ENCODE peak calls at places on chromosomes 11 and 22, in seven cellular contexts. B is neural progenitor cell; D is CD4-positive, alpha-beta T cell; W is CD4-positive, alpha-beta memory T cell; S is prostate gland; V is H1; X is sigmoid colon. K is an unnamed sample.

GRCh38 chr22:49046000-49046545 is 781.6 kb downstream of the BRD1 start:
- DNase-seq in B (no peak), D (no peak), W (no peak), S (no peak), V (no peak), X (no peak), K (no peak)

GRCh38 chr11:96082002-96082899 is 158.3 kb upstream of the MTMR2 start:
- DNase-seq in B (no peak), D (no peak), W (no peak), S (no peak), V (no peak), X (no peak), K (no peak)

GRCh38 chr11:47551086-47551485 is 1.8 kb downstream of the CELF1 start:
- DNase-seq in B (peak), D (no peak), W (no peak), S (no peak), V (no peak), X (no peak), K (no peak)

GRCh38 chr22:26170795-26171194 is 1.5 kb downstream of the SEZ6L start:
- DNase-seq in B (peak), D (no peak), W (no peak), S (no peak), V (no peak), X (no peak), K (peak)

GRCh38 chr11:47768090-47768620 is 1.0 kb upstream of the FNBP4 start:
- DNase-seq in B (peak), D (no peak), W (no peak), S (peak), V (no peak), X (peak), K (no peak)

GRCh38 chr22:36081023-36081431 is 52.4 kb upstream of the RBFOX2 start:
- DNase-seq in B (no peak), D (no peak), W (no peak), S (no peak), V (no peak), X (peak), K (no peak)

GRCh38 chr11:90243534-90243933 is 20.7 kb upstream of the CHORDC1 start:
- DNase-seq in B (no peak), D (no peak), W (no peak), S (no peak), V (no peak), X (no peak), K (no peak)

GRCh38 chr11:59647245-59647965 is 21.4 kb downstream of the PATL1 start:
- DNase-seq in B (no peak), D (no peak), W (no peak), S (no peak), V (no peak), X (no peak), K (no peak)

GRCh38 chr11:103633037-103633788 is 403.2 kb upstream of the DDI1 start:
- DNase-seq in B (no peak), D (no peak), W (no peak), S (no peak), V (no peak), X (no peak), K (no peak)

GRCh38 chr22:24330636-24331035 is 60.0 kb downstream of the SPECC1L start:
- DNase-seq in B (no peak), D (no peak), W (no peak), S (no peak), V (no peak), X (no peak), K (no peak)

GRCh38 chr11:27460571-27460970 is 12.0 kb downstream of the LGR4 start:
- DNase-seq in B (no peak), D (no peak), W (no peak), S (no peak), V (no peak), X (no peak), K (no peak)

GRCh38 chr11:71251761-71252433 is 480 bp downstream of the SHANK2 start:
- DNase-seq in B (peak), D (no peak), W (no peak), S (peak), V (no peak), X (no peak), K (no peak)

GRCh38 chr11:119166368-119167076 is 2.0 kb upstream of the NLRX1 start:
- DNase-seq in B (no peak), D (no peak), W (no peak), S (no peak), V (no peak), X (no peak), K (no peak)

GRCh38 chr11:2233693-2234455 is 36.5 kb downstream of the ASCL2 start:
- DNase-seq in B (no peak), D (no peak), W (no peak), S (no peak), V (no peak), X (peak), K (no peak)

GRCh38 chr11:94111660-94112059 is 17.0 kb upstream of the PANX1 start:
- DNase-seq in B (no peak), D (no peak), W (no peak), S (no peak), V (no peak), X (peak), K (no peak)

GRCh38 chr22:30922151-30922611 is 46.4 kb downstream of the MORC2 start:
- DNase-seq in B (peak), D (peak), W (peak), S (peak), V (no peak), X (peak), K (no peak)

GRCh38 chr11:44421090-44421675 is 111.2 kb upstream of the ALX4 start:
- DNase-seq in B (peak), D (no peak), W (no peak), S (no peak), V (no peak), X (no peak), K (no peak)

GRCh38 chr22:43044402-43044801 is 29.5 kb upstream of the PACSIN2 start:
- DNase-seq in B (no peak), D (no peak), W (no peak), S (no peak), V (no peak), X (no peak), K (no peak)

GRCh38 chr11:100730266-100730665 is 43.2 kb downstream of the ARHGAP42 start:
- DNase-seq in B (no peak), D (no peak), W (no peak), S (no peak), V (no peak), X (no peak), K (no peak)

GRCh38 chr11:43925932-43926505 is 16.4 kb upstream of the C11orf96 start:
- DNase-seq in B (no peak), D (no peak), W (no peak), S (no peak), V (no peak), X (no peak), K (no peak)

GRCh38 chr11:64080390-64080789 is 44.7 kb downstream of the FLRT1 start:
- DNase-seq in B (no peak), D (no peak), W (no peak), S (no peak), V (no peak), X (no peak), K (no peak)

GRCh38 chr22:39298194-39298987 is 21.0 kb downstream of the RPL3 start:
- DNase-seq in B (no peak), D (no peak), W (no peak), S (no peak), V (no peak), X (no peak), K (no peak)

GRCh38 chr11:68354181-68354872 is 41.9 kb downstream of the LRP5 start:
- DNase-seq in B (no peak), D (no peak), W (no peak), S (peak), V (no peak), X (peak), K (peak)

GRCh38 chr11:32297629-32298028 is 137.7 kb downstream of the WT1 start:
- DNase-seq in B (peak), D (no peak), W (no peak), S (peak), V (no peak), X (no peak), K (no peak)

GRCh38 chr11:1161410-1162152 is 3.8 kb downstream of the MUC5AC start:
- DNase-seq in B (no peak), D (peak), W (no peak), S (no peak), V (no peak), X (peak), K (no peak)

GRCh38 chr22:31800065-31800464 is 46.2 kb downstream of the DEPDC5 start:
- DNase-seq in B (no peak), D (no peak), W (no peak), S (no peak), V (no peak), X (no peak), K (no peak)

GRCh38 chr11:66131937-66132632 is 62.0 kb downstream of the PACS1 start:
- DNase-seq in B (no peak), D (no peak), W (no peak), S (no peak), V (no peak), X (no peak), K (no peak)

GRCh38 chr11:65580031-65580692 is 4.3 kb downstream of the EHBP1L1 start:
- DNase-seq in B (no peak), D (no peak), W (no peak), S (no peak), V (no peak), X (no peak), K (no peak)

GRCh38 chr11:63993983-63994382 is 7.7 kb downstream of the OTUB1 start:
- DNase-seq in B (no peak), D (no peak), W (no peak), S (no peak), V (no peak), X (no peak), K (no peak)

GRCh38 chr11:13461291-13461690 is 1.7 kb downstream of the BTBD10 start:
- DNase-seq in B (no peak), D (no peak), W (no peak), S (no peak), V (no peak), X (no peak), K (no peak)
- H3K27ac ChIP-seq in B (no peak), D (no peak), W (no peak), S (no peak), V (no peak), X (no peak), K (no peak)

GRCh38 chr11:127649958-127650357 is 649.4 kb upstream of the KIRREL3 start:
- DNase-seq in B (no peak), D (no peak), W (no peak), S (no peak), V (no peak), X (no peak), K (no peak)

GRCh38 chr11:127649071-127649470 is 648.5 kb upstream of the KIRREL3 start:
- DNase-seq in B (no peak), D (no peak), W (no peak), S (no peak), V (no peak), X (no peak), K (no peak)

GRCh38 chr11:127653071-127653470 is 652.5 kb upstream of the KIRREL3 start:
- DNase-seq in B (no peak), D (no peak), W (no peak), S (no peak), V (no peak), X (no peak), K (no peak)

GRCh38 chr11:127651888-127652221 is 651.3 kb upstream of the KIRREL3 start:
- DNase-seq in B (no peak), D (no peak), W (no peak), S (no peak), V (no peak), X (no peak), K (no peak)

GRCh38 chr11:127651175-127651887 is 650.8 kb upstream of the KIRREL3 start:
- DNase-seq in B (no peak), D (no peak), W (no peak), S (no peak), V (no peak), X (no peak), K (no peak)
- H3K27ac ChIP-seq in B (no peak), D (no peak), W (no peak), S (no peak), V (no peak), X (no peak), K (no peak)

DNA sequence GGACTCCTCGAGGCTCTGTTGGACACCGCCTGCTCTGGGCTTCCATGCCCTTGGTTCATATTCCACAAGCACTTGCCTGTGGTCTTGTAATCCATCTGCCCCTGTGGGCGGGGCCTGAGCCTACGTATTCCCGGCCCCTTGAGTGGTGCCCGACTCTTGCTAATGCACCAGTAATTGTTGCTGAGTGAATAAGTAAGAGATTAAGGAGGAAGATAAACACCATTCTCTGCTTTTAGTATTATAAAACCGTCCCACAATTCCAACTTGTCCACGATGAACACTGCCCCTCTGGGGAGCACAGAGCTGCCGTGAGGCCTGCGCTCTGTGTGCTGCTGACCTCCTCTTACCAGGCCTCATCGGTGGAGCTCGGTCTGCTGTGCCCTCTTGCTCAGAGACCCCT is 50.3 kb downstream of the MICAL2 start:
- DNase-seq in B (no peak), D (no peak), W (no peak), S (no peak), V (no peak), X (no peak), K (no peak)
- H3K27ac ChIP-seq in B (no peak), D (no peak), W (no peak), S (peak), V (no peak), X (peak), K (no peak)

GRCh38 chr22:46428171-46428570 is 92.7 kb downstream of the TRMU start:
- DNase-seq in B (no peak), D (no peak), W (no peak), S (no peak), V (no peak), X (no peak), K (no peak)
- H3K27ac ChIP-seq in B (no peak), D (no peak), W (no peak), S (no peak), V (no peak), X (no peak), K (no peak)